ENCODE peak calls at places on chromosomes 3 and 15, in eight cellular contexts. D, H, C, B, V, X, O and P are unnamed samples.

GRCh38 chr3:171849632-171850323 is 6.6 kb downstream of the TMEM212 start:
- DNase-seq in D (no peak), O (no peak), V (no peak), B (no peak), H (no peak), C (no peak), X (no peak), P (no peak)

GRCh38 chr3:196274585-196274984 is 12.9 kb downstream of the PCYT1A start:
- DNase-seq in B (peak), X (no peak), H (no peak), O (peak), V (no peak), C (no peak), D (no peak), P (no peak)

GRCh38 chr3:75906555-75907112 is 121.3 kb upstream of the ZNF717 start:
- DNase-seq in B (no peak), O (no peak), D (peak), C (no peak), H (no peak), V (no peak), X (no peak), P (no peak)

GRCh38 chr3:101574388-101575156 is 592 bp downstream of the PCNP start:
- DNase-seq in O (peak), B (peak), X (peak), D (peak), H (peak), V (peak), C (no peak), P (peak)

GRCh38 chr3:132421832-132422231 is 4.5 kb downstream of the DNAJC13 start:
- DNase-seq in C (no peak), B (peak), X (no peak), O (no peak), H (no peak), D (no peak), V (no peak), P (no peak)

GRCh38 chr3:113585228-113585627 is 52.9 kb downstream of the SIDT1 start:
- DNase-seq in H (no peak), O (no peak), C (no peak), B (no peak), D (no peak), V (no peak), X (no peak), P (no peak)

GRCh38 chr3:10185804-10186762 is 21.4 kb downstream of the IRAK2 start:
- DNase-seq in V (no peak), B (no peak), X (no peak), H (no peak), O (no peak), C (no peak), D (no peak), P (no peak)

GRCh38 chr3:138461696-138462295 is 27.4 kb downstream of the ESYT3 start:
- DNase-seq in O (no peak), C (no peak), V (no peak), H (no peak), D (no peak), B (no peak), X (no peak), P (no peak)

GRCh38 chr3:20040476-20041196 is 390 bp downstream of the KAT2B start:
- DNase-seq in X (peak), B (peak), V (peak), C (peak), H (peak), O (peak), D (peak), P (peak)

GRCh38 chr3:42214565-42215283 is 51.3 kb downstream of the CCK start:
- DNase-seq in O (no peak), H (no peak), B (peak), X (no peak), C (no peak), V (no peak), D (no peak), P (no peak)

GRCh38 chr3:139520028-139520737 is 19.4 kb downstream of the RBP1 start:
- DNase-seq in H (peak), C (peak), D (peak), B (no peak), X (no peak), V (no peak), O (no peak), P (peak)

GRCh38 chr3:49422379-49423248 is at the start of gene AMT:
- DNase-seq in H (peak), C (peak), D (peak), X (no peak), B (no peak), O (no peak), V (peak), P (peak)

GRCh38 chr3:67083277-67083676 is 85.2 kb downstream of the KBTBD8 start:
- DNase-seq in V (no peak), H (no peak), O (peak), D (no peak), B (peak), C (no peak), X (no peak), P (no peak)

GRCh38 chr3:65751123-65751700 is 287.5 kb downstream of the MAGI1 start:
- DNase-seq in H (peak), D (peak), X (peak), V (no peak), B (peak), O (no peak), C (peak), P (peak)

GRCh38 chr3:15273214-15273613 is 59.2 kb downstream of the SH3BP5 start:
- DNase-seq in C (no peak), O (no peak), D (no peak), V (no peak), X (no peak), B (no peak), H (no peak), P (no peak)

GRCh38 chr15:76776969-76777368 is 128.2 kb downstream of the SCAPER start:
- DNase-seq in V (no peak), B (no peak), C (no peak), D (no peak), H (no peak), O (no peak), X (no peak), P (no peak)

GRCh38 chr3:27626596-27627118 is 95.5 kb downstream of the EOMES start:
- DNase-seq in C (no peak), V (no peak), X (no peak), B (no peak), H (no peak), O (no peak), D (no peak), P (no peak)

GRCh38 chr3:12601072-12601471 is 44.2 kb downstream of the MKRN2 start:
- DNase-seq in B (no peak), V (no peak), X (no peak), H (no peak), O (no peak), C (no peak), D (no peak), P (no peak)

GRCh38 chr15:35616436-35617271 is 70.7 kb upstream of the DPH6 start:
- DNase-seq in V (no peak), H (no peak), D (no peak), C (no peak), X (no peak), B (no peak), O (no peak), P (no peak)

GRCh38 chr15:101042320-101042719 is 123.2 kb downstream of the LRRK1 start:
- DNase-seq in V (no peak), D (no peak), O (no peak), B (no peak), H (no peak), C (no peak), X (peak), P (peak)

GRCh38 chr3:149277338-149277813 is 55.7 kb upstream of the CP start:
- DNase-seq in O (no peak), X (no peak), C (peak), H (no peak), V (no peak), B (peak), D (no peak), P (peak)

GRCh38 chr15:73716417-73716816 is 32.2 kb downstream of the CD276 start:
- DNase-seq in C (no peak), X (no peak), H (no peak), V (no peak), D (no peak), O (no peak), B (no peak), P (no peak)

GRCh38 chr3:52246728-52247454 is 1.3 kb downstream of the PPM1M start:
- DNase-seq in B (no peak), X (peak), V (no peak), O (peak), D (no peak), C (no peak), H (no peak), P (no peak)

GRCh38 chr3:178482981-178483380 is 53.3 kb upstream of the KCNMB2 start:
- DNase-seq in D (no peak), C (no peak), X (no peak), H (no peak), V (no peak), O (no peak), B (no peak), P (no peak)

GRCh38 chr3:187739125-187739560 is 6.1 kb downstream of the BCL6 start:
- DNase-seq in D (peak), O (no peak), V (peak), B (no peak), H (no peak), X (peak), C (no peak), P (peak)

GRCh38 chr15:67145710-67146109 is 80.3 kb downstream of the SMAD3 start:
- DNase-seq in D (no peak), B (no peak), H (no peak), O (no peak), C (no peak), X (peak), V (no peak), P (no peak)

GRCh38 chr15:40242671-40243070 is 3.8 kb downstream of the PAK6 start:
- DNase-seq in O (no peak), C (no peak), H (no peak), V (no peak), B (no peak), X (peak), D (no peak), P (no peak)

GRCh38 chr15:27492021-27492621 is 521.1 kb downstream of the GABRG3 start:
- DNase-seq in B (no peak), V (no peak), H (peak), C (no peak), X (no peak), O (no peak), D (no peak), P (no peak)

GRCh38 chr3:179438836-179439235 is 12.4 kb downstream of the GNB4 start:
- DNase-seq in D (peak), X (no peak), H (no peak), V (no peak), B (no peak), O (no peak), C (no peak), P (no peak)

GRCh38 chr3:158712443-158712842 is 19.8 kb downstream of the RARRES1 start:
- DNase-seq in H (no peak), V (no peak), X (no peak), O (no peak), B (no peak), C (no peak), D (no peak), P (no peak)

GRCh38 chr3:72533584-72534473 is 314.4 kb downstream of the SHQ1 start:
- DNase-seq in V (no peak), O (no peak), X (no peak), C (no peak), H (no peak), B (no peak), D (no peak), P (no peak)

GRCh38 chr3:184176377-184177330 is 2.0 kb downstream of the AP2M1 start:
- DNase-seq in X (peak), V (peak), C (peak), H (peak), D (peak), O (no peak), B (peak), P (peak)

GRCh38 chr3:125003369-125003853 is 52.4 kb downstream of the HEG1 start:
- DNase-seq in D (no peak), H (peak), C (no peak), V (peak), X (no peak), O (no peak), B (peak), P (peak)